ENCODE peak calls at places on chromosomes 6 and 20, in four cellular contexts. Q is cardiac fibroblast; N is GM12865; W is CD8-positive, alpha-beta T cell. F is an unnamed sample.
A peak's percentile ranks its signal among the peaks of the same experiment; 100 is the strongest.

GRCh38 chr6:140486468-140487361 is 1112.3 kb upstream of the CITED2 start:
- DNase-seq in Q (no peak), N (peak; percentile 3), W (no peak), F (no peak)

GRCh38 chr6:5295612-5296011 is 34.3 kb downstream of the FARS2 start:
- DNase-seq in Q (peak; percentile 15), N (no peak), W (no peak), F (no peak)

GRCh38 chr6:30682181-30683117 is 4.0 kb downstream of the PPP1R18 start:
- DNase-seq in Q (peak; percentile 87), N (peak; percentile 95), W (peak; percentile 74), F (peak; percentile 81)

GRCh38 chr6:56899753-56900152 is 55.2 kb upstream of the BEND6 start:
- DNase-seq in Q (no peak), N (no peak), W (no peak), F (no peak)

GRCh38 chr6:109229536-109229935 is 134.2 kb downstream of the CEP57L1 start:
- DNase-seq in Q (peak; percentile 41), N (no peak), W (no peak), F (no peak)

GRCh38 chr6:156601156-156601820 is 175.9 kb upstream of the ARID1B start:
- DNase-seq in Q (no peak), N (no peak), W (no peak), F (no peak)

GRCh38 chr6:113405326-113406050 is 451.7 kb upstream of the MARCKS start:
- DNase-seq in Q (no peak), N (no peak), W (no peak), F (no peak)

GRCh38 chr6:11315743-11316437 is 83.4 kb upstream of the NEDD9 start:
- DNase-seq in Q (peak; percentile 99), N (no peak), W (no peak), F (no peak)

GRCh38 chr20:63698739-63699465 is 2.5 kb downstream of the TNFRSF6B start:
- DNase-seq in Q (peak; percentile 95), N (peak; percentile 77), W (no peak), F (peak; percentile 75)

GRCh38 chr6:126033696-126034095 is 47.4 kb downstream of the TRMT11 start:
- DNase-seq in Q (peak; percentile 91), N (peak; percentile 32), W (no peak), F (peak; percentile 21)

GRCh38 chr6:16333580-16333979 is 95.2 kb downstream of the GMPR start:
- DNase-seq in Q (peak; percentile 69), N (no peak), W (no peak), F (no peak)

GRCh38 chr6:166561766-166562165 is 24.7 kb downstream of the RAMACL start:
- DNase-seq in Q (no peak), N (no peak), W (no peak), F (no peak)

GRCh38 chr6:72149715-72150114 is 263.4 kb downstream of the RIMS1 start:
- DNase-seq in Q (no peak), N (no peak), W (no peak), F (no peak)

GRCh38 chr6:24273471-24273870 is 84.4 kb downstream of the DCDC2 start:
- DNase-seq in Q (no peak), N (no peak), W (no peak), F (no peak)

GRCh38 chr20:17629678-17630089 is 52.4 kb downstream of the RRBP1 start:
- DNase-seq in Q (no peak), N (no peak), W (no peak), F (no peak)

GRCh38 chr20:39954585-39954984 is 734.5 kb downstream of the MAFB start:
- DNase-seq in Q (no peak), N (no peak), W (no peak), F (no peak)

GRCh38 chr20:14148042-14148441 is 152.7 kb downstream of the MACROD2 start:
- DNase-seq in Q (no peak), N (no peak), W (no peak), F (no peak)

GRCh38 chr20:62983210-62983609 is 23.6 kb downstream of the BHLHE23 start:
- DNase-seq in Q (no peak), N (no peak), W (no peak), F (no peak)

GRCh38 chr6:126539022-126539421 is 199.1 kb downstream of the CENPW start:
- DNase-seq in Q (peak; percentile 72), N (no peak), W (no peak), F (no peak)

GRCh38 chr6:96014846-96015245 is 928 bp upstream of the FUT9 start:
- DNase-seq in Q (no peak), N (no peak), W (no peak), F (no peak)

GRCh38 chr6:37777272-37777736 is 42.2 kb upstream of the ZFAND3 start:
- DNase-seq in Q (no peak), N (peak; percentile 83), W (no peak), F (peak; percentile 57)

GRCh38 chr6:14200047-14200446 is 82.5 kb downstream of the CD83 start:
- DNase-seq in Q (peak; percentile 73), N (no peak), W (no peak), F (no peak)

GRCh38 chr20:11766961-11767360 is 150.7 kb upstream of the BTBD3 start:
- DNase-seq in Q (peak; percentile 15), N (no peak), W (no peak), F (no peak)

GRCh38 chr6:56475736-56476457 is 166.8 kb downstream of the DST start:
- DNase-seq in Q (peak; percentile 18), N (no peak), W (no peak), F (no peak)

GRCh38 chr6:149235130-149235561 is 82.4 kb upstream of the TAB2 start:
- DNase-seq in Q (peak; percentile 94), N (peak; percentile 72), W (no peak), F (peak; percentile 61)

GRCh38 chr6:43172127-43173007 is 1.3 kb downstream of the SRF start:
- DNase-seq in Q (peak; percentile 32), N (peak; percentile 52), W (peak; percentile 16), F (peak; percentile 46)

GRCh38 chr20:33719989-33720709 is at the start of gene PXMP4:
- DNase-seq in Q (peak; percentile 100), N (peak; percentile 98), W (peak; percentile 71), F (peak; percentile 98)

GRCh38 chr20:33010674-33011449 is 3.4 kb downstream of the BPIFB2 start:
- DNase-seq in Q (no peak), N (no peak), W (no peak), F (no peak)

GRCh38 chr6:148438593-148438992 is 96.0 kb downstream of the SASH1 start:
- DNase-seq in Q (peak; percentile 51), N (no peak), W (no peak), F (no peak)

GRCh38 chr6:110363748-110364147 is 5.6 kb upstream of the METTL24 start:
- DNase-seq in Q (no peak), N (no peak), W (no peak), F (no peak)

GRCh38 chr6:129181001-129181400 is 298.1 kb downstream of the LAMA2 start:
- DNase-seq in Q (peak; percentile 52), N (no peak), W (no peak), F (no peak)

GRCh38 chr6:150905769-150906168 is 40.3 kb downstream of the MTHFD1L start:
- DNase-seq in Q (peak; percentile 14), N (no peak), W (no peak), F (no peak)

GRCh38 chr20:56439784-56440291 is 27.8 kb downstream of the CASS4 start:
- DNase-seq in Q (peak; percentile 97), N (no peak), W (no peak), F (no peak)

GRCh38 chr20:50348118-50348517 is 157.5 kb downstream of the CEBPB start:
- DNase-seq in Q (no peak), N (no peak), W (no peak), F (no peak)

GRCh38 chr20:63829598-63829942 is 1.5 kb downstream of the ZBTB46 start:
- DNase-seq in Q (no peak), N (no peak), W (no peak), F (no peak)

GRCh38 chr6:16688984-16689636 is 72.2 kb downstream of the ATXN1 start:
- DNase-seq in Q (peak; percentile 93), N (no peak), W (no peak), F (no peak)

GRCh38 chr6:64904616-64905015 is 802.4 kb downstream of the EYS start:
- DNase-seq in Q (no peak), N (no peak), W (no peak), F (no peak)

GRCh38 chr6:47076422-47077344 is 34.6 kb upstream of the ADGRF1 start:
- DNase-seq in Q (no peak), N (no peak), W (no peak), F (no peak)

GRCh38 chr6:47078991-47079390 is 36.9 kb upstream of the ADGRF1 start:
- DNase-seq in Q (no peak), N (no peak), W (no peak), F (no peak)

GRCh38 chr6:47080083-47080596 is 38.0 kb upstream of the ADGRF1 start:
- DNase-seq in Q (no peak), N (no peak), W (no peak), F (no peak)

GRCh38 chr6:47075741-47076421 is 33.7 kb upstream of the ADGRF1 start:
- DNase-seq in Q (no peak), N (no peak), W (no peak), F (no peak)

DNA sequence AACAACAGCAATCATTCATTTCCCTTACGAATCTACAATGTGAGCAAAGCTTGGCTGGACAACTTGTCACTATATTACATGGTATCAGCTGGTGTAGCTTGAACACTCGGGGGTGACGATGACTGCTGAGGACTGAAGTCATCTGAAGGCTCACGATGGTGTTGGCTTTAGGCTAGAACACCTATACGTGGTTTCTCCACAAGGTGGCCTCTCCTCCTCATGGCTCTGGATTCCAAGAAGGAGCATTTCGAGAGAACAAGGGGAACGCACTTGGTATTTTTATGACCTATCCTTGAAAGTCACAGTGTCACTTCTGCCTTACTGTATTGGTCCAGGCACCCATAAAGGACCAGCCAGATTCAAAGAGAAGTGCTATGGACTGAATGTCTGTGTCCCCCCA is 37.5 kb upstream of the ADGRF1 start:
- DNase-seq in Q (peak; percentile 16), N (no peak), W (no peak), F (no peak)
- TF ChIP-seq CTCF in Q (peak; percentile 25), N (no peak), W (no peak), F (no peak)

GRCh38 chr6:82257088-82257774 is 9.7 kb upstream of the IBTK start:
- DNase-seq in Q (no peak), N (no peak), W (no peak), F (no peak)
- TF ChIP-seq CTCF in Q (no peak), N (no peak), W (no peak), F (no peak)

GRCh38 chr6:157982580-157983438 is 1.1 kb downstream of the SYNJ2 start:
- DNase-seq in Q (peak; percentile 59), N (peak; percentile 35), W (no peak), F (no peak)
- TF ChIP-seq CTCF in Q (peak; percentile 55), N (peak; percentile 21), W (no peak), F (no peak)

DNA sequence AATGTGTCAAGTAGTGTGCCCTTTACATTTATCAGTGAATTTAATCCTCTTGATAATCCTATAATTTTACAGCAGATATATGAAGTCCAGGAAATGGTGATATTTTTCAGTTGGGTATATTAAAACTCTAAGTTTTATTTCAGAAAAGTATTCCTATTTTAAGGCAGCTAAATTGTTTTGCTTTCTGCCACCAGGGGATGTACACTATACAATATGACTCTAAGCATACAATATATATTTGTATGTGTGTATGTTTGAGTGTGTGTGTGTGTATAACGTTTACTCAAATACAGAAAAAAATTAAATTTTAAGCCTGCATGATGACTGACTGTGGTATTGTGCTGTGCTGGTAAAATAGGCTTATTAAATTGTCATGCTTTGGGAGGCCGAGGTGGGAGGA is 102.0 kb upstream of the RUNX2 start:
- DNase-seq in Q (no peak), N (no peak), W (no peak), F (no peak)
- TF ChIP-seq CTCF in Q (peak; percentile 19), N (no peak), W (no peak), F (no peak)